ENCODE peak calls at places on chromosomes 6 and 20, in ten cellular contexts. One of them, this sample, is unnamed.

GRCh38 chr20:64111841-64112641 is 4.7 kb upstream of the NPBWR2 start:
- DNase-seq in ovary: no peak
- DNase-seq in neural progenitor cell: no peak
- DNase-seq in psoas muscle: no peak
- DNase-seq in H9: no peak
- DNase-seq in HL-60: peak
- DNase-seq in keratinocyte: no peak
- DNase-seq in PC-3: no peak
- DNase-seq in HCT116: no peak
- DNase-seq in GM23338: peak
- DNase-seq in this sample: no peak

GRCh38 chr6:37783831-37784584 is 35.5 kb upstream of the ZFAND3 start:
- DNase-seq in keratinocyte: no peak
- DNase-seq in HCT116: no peak
- DNase-seq in GM23338: peak
- DNase-seq in psoas muscle: peak
- DNase-seq in ovary: peak
- DNase-seq in HL-60: no peak
- DNase-seq in PC-3: no peak
- DNase-seq in neural progenitor cell: peak
- DNase-seq in H9: no peak
- DNase-seq in this sample: peak

GRCh38 chr6:129662406-129662766 is 47.6 kb downstream of the ARHGAP18 start:
- DNase-seq in ovary: no peak
- DNase-seq in HL-60: no peak
- DNase-seq in HCT116: no peak
- DNase-seq in psoas muscle: no peak
- DNase-seq in keratinocyte: no peak
- DNase-seq in neural progenitor cell: no peak
- DNase-seq in H9: no peak
- DNase-seq in GM23338: no peak
- DNase-seq in PC-3: no peak
- DNase-seq in this sample: no peak

GRCh38 chr20:57653910-57654309 is 33.7 kb upstream of the ZBP1 start:
- DNase-seq in ovary: peak
- DNase-seq in GM23338: no peak
- DNase-seq in HL-60: no peak
- DNase-seq in keratinocyte: no peak
- DNase-seq in psoas muscle: no peak
- DNase-seq in HCT116: no peak
- DNase-seq in neural progenitor cell: no peak
- DNase-seq in PC-3: peak
- DNase-seq in H9: no peak
- DNase-seq in this sample: no peak

GRCh38 chr6:129590408-129591022 is 119.5 kb downstream of the ARHGAP18 start:
- DNase-seq in keratinocyte: no peak
- DNase-seq in PC-3: peak
- DNase-seq in HCT116: no peak
- DNase-seq in GM23338: no peak
- DNase-seq in neural progenitor cell: no peak
- DNase-seq in HL-60: no peak
- DNase-seq in psoas muscle: no peak
- DNase-seq in H9: no peak
- DNase-seq in ovary: no peak
- DNase-seq in this sample: no peak

GRCh38 chr20:58670097-58670496 is 19.0 kb downstream of the STX16 start:
- DNase-seq in psoas muscle: no peak
- DNase-seq in HL-60: no peak
- DNase-seq in keratinocyte: no peak
- DNase-seq in neural progenitor cell: no peak
- DNase-seq in PC-3: no peak
- DNase-seq in GM23338: no peak
- DNase-seq in HCT116: no peak
- DNase-seq in H9: no peak
- DNase-seq in ovary: no peak
- DNase-seq in this sample: no peak

GRCh38 chr6:155519339-155519738 is 63.7 kb upstream of the NOX3 start:
- DNase-seq in HL-60: no peak
- DNase-seq in neural progenitor cell: no peak
- DNase-seq in keratinocyte: no peak
- DNase-seq in psoas muscle: no peak
- DNase-seq in ovary: no peak
- DNase-seq in GM23338: no peak
- DNase-seq in PC-3: no peak
- DNase-seq in HCT116: no peak
- DNase-seq in H9: no peak
- DNase-seq in this sample: no peak

GRCh38 chr6:35919827-35920751 is 809 bp downstream of the SRPK1 start:
- DNase-seq in H9: peak
- DNase-seq in neural progenitor cell: peak
- DNase-seq in ovary: peak
- DNase-seq in HL-60: peak
- DNase-seq in psoas muscle: peak
- DNase-seq in keratinocyte: no peak
- DNase-seq in GM23338: peak
- DNase-seq in PC-3: peak
- DNase-seq in HCT116: no peak
- DNase-seq in this sample: peak

GRCh38 chr6:143027058-143027457 is 33.6 kb upstream of the AIG1 start:
- DNase-seq in keratinocyte: no peak
- DNase-seq in ovary: peak
- DNase-seq in neural progenitor cell: peak
- DNase-seq in PC-3: peak
- DNase-seq in GM23338: peak
- DNase-seq in HCT116: peak
- DNase-seq in psoas muscle: peak
- DNase-seq in H9: peak
- DNase-seq in HL-60: no peak
- DNase-seq in this sample: no peak

GRCh38 chr20:44354979-44355502 is 458 bp upstream of the HNF4A start:
- DNase-seq in GM23338: no peak
- DNase-seq in HCT116: peak
- DNase-seq in PC-3: no peak
- DNase-seq in ovary: no peak
- DNase-seq in psoas muscle: no peak
- DNase-seq in HL-60: no peak
- DNase-seq in keratinocyte: no peak
- DNase-seq in neural progenitor cell: no peak
- DNase-seq in H9: no peak
- DNase-seq in this sample: no peak

GRCh38 chr20:17580905-17581304 is 11.0 kb downstream of the DSTN start:
- DNase-seq in ovary: no peak
- DNase-seq in neural progenitor cell: no peak
- DNase-seq in HL-60: no peak
- DNase-seq in HCT116: no peak
- DNase-seq in H9: no peak
- DNase-seq in keratinocyte: no peak
- DNase-seq in PC-3: no peak
- DNase-seq in GM23338: no peak
- DNase-seq in psoas muscle: no peak
- DNase-seq in this sample: no peak

GRCh38 chr6:69816569-69816968 is 19.8 kb upstream of the LMBRD1 start:
- DNase-seq in ovary: no peak
- DNase-seq in neural progenitor cell: no peak
- DNase-seq in H9: no peak
- DNase-seq in psoas muscle: no peak
- DNase-seq in GM23338: peak
- DNase-seq in HL-60: no peak
- DNase-seq in keratinocyte: no peak
- DNase-seq in HCT116: no peak
- DNase-seq in PC-3: no peak
- DNase-seq in this sample: no peak

GRCh38 chr6:3228791-3229565 is 1.5 kb upstream of the TUBB2B start:
- DNase-seq in PC-3: no peak
- DNase-seq in psoas muscle: no peak
- DNase-seq in HCT116: no peak
- DNase-seq in ovary: peak
- DNase-seq in HL-60: no peak
- DNase-seq in neural progenitor cell: peak
- DNase-seq in keratinocyte: no peak
- DNase-seq in GM23338: peak
- DNase-seq in H9: peak
- DNase-seq in this sample: no peak

GRCh38 chr20:44008806-44009678 is 94.4 kb downstream of the TOX2 start:
- DNase-seq in keratinocyte: no peak
- DNase-seq in H9: no peak
- DNase-seq in ovary: no peak
- DNase-seq in HL-60: no peak
- DNase-seq in HCT116: no peak
- DNase-seq in psoas muscle: no peak
- DNase-seq in PC-3: peak
- DNase-seq in neural progenitor cell: no peak
- DNase-seq in GM23338: no peak
- DNase-seq in this sample: no peak

GRCh38 chr20:689348-689747 is 13.7 kb upstream of the SCRT2 start:
- DNase-seq in ovary: no peak
- DNase-seq in HCT116: no peak
- DNase-seq in PC-3: no peak
- DNase-seq in HL-60: no peak
- DNase-seq in H9: no peak
- DNase-seq in keratinocyte: no peak
- DNase-seq in GM23338: no peak
- DNase-seq in neural progenitor cell: no peak
- DNase-seq in psoas muscle: no peak
- DNase-seq in this sample: no peak
- H3K27ac ChIP-seq in ovary: no peak
- H3K27ac ChIP-seq in HCT116: no peak
- H3K27ac ChIP-seq in PC-3: no peak
- H3K27ac ChIP-seq in HL-60: no peak
- H3K27ac ChIP-seq in H9: no peak
- H3K27ac ChIP-seq in keratinocyte: no peak
- H3K27ac ChIP-seq in GM23338: no peak
- H3K27ac ChIP-seq in neural progenitor cell: no peak
- H3K27ac ChIP-seq in psoas muscle: no peak
- H3K27ac ChIP-seq in this sample: no peak

GRCh38 chr6:7134999-7135735 is 27.4 kb downstream of the RREB1 start:
- DNase-seq in HCT116: no peak
- DNase-seq in neural progenitor cell: peak
- DNase-seq in keratinocyte: no peak
- DNase-seq in HL-60: no peak
- DNase-seq in ovary: no peak
- DNase-seq in PC-3: no peak
- DNase-seq in GM23338: no peak
- DNase-seq in H9: no peak
- DNase-seq in psoas muscle: no peak
- DNase-seq in this sample: no peak
- H3K27ac ChIP-seq in HCT116: no peak
- H3K27ac ChIP-seq in neural progenitor cell: no peak
- H3K27ac ChIP-seq in keratinocyte: no peak
- H3K27ac ChIP-seq in HL-60: peak
- H3K27ac ChIP-seq in ovary: no peak
- H3K27ac ChIP-seq in PC-3: no peak
- H3K27ac ChIP-seq in GM23338: no peak
- H3K27ac ChIP-seq in H9: no peak
- H3K27ac ChIP-seq in psoas muscle: peak
- H3K27ac ChIP-seq in this sample: no peak

GRCh38 chr6:30555428-30556005 is 772 bp downstream of the GNL1 start:
- DNase-seq in keratinocyte: no peak
- DNase-seq in GM23338: peak
- DNase-seq in PC-3: no peak
- DNase-seq in HCT116: no peak
- DNase-seq in ovary: peak
- DNase-seq in H9: peak
- DNase-seq in psoas muscle: peak
- DNase-seq in neural progenitor cell: peak
- DNase-seq in HL-60: no peak
- DNase-seq in this sample: peak

GRCh38 chr6:30556714-30556963 is 350 bp upstream of the GNL1 start:
- DNase-seq in neural progenitor cell: peak
- DNase-seq in GM23338: peak
- DNase-seq in psoas muscle: no peak
- DNase-seq in HL-60: peak
- DNase-seq in keratinocyte: no peak
- DNase-seq in H9: peak
- DNase-seq in HCT116: peak
- DNase-seq in PC-3: no peak
- DNase-seq in ovary: no peak
- DNase-seq in this sample: peak

GRCh38 chr6:30554404-30554803 is 1.9 kb downstream of the GNL1 start:
- DNase-seq in keratinocyte: no peak
- DNase-seq in psoas muscle: no peak
- DNase-seq in neural progenitor cell: no peak
- DNase-seq in HL-60: no peak
- DNase-seq in PC-3: no peak
- DNase-seq in H9: no peak
- DNase-seq in ovary: no peak
- DNase-seq in HCT116: no peak
- DNase-seq in GM23338: no peak
- DNase-seq in this sample: no peak

GRCh38 chr6:30556006-30556713 is at the start of gene GNL1:
- DNase-seq in HL-60: peak
- DNase-seq in ovary: peak
- DNase-seq in neural progenitor cell: peak
- DNase-seq in keratinocyte: peak
- DNase-seq in psoas muscle: peak
- DNase-seq in H9: peak
- DNase-seq in PC-3: peak
- DNase-seq in GM23338: peak
- DNase-seq in HCT116: peak
- DNase-seq in this sample: peak

GRCh38 chr6:30554962-30555361 is 1.3 kb downstream of the GNL1 start:
- DNase-seq in H9: no peak
- DNase-seq in keratinocyte: no peak
- DNase-seq in HCT116: no peak
- DNase-seq in psoas muscle: no peak
- DNase-seq in GM23338: no peak
- DNase-seq in neural progenitor cell: no peak
- DNase-seq in HL-60: no peak
- DNase-seq in ovary: no peak
- DNase-seq in PC-3: no peak
- DNase-seq in this sample: no peak
- H3K27ac ChIP-seq in H9: no peak
- H3K27ac ChIP-seq in keratinocyte: peak
- H3K27ac ChIP-seq in HCT116: peak
- H3K27ac ChIP-seq in psoas muscle: peak
- H3K27ac ChIP-seq in GM23338: no peak
- H3K27ac ChIP-seq in neural progenitor cell: no peak
- H3K27ac ChIP-seq in HL-60: no peak
- H3K27ac ChIP-seq in ovary: peak
- H3K27ac ChIP-seq in PC-3: no peak
- H3K27ac ChIP-seq in this sample: peak

DNA sequence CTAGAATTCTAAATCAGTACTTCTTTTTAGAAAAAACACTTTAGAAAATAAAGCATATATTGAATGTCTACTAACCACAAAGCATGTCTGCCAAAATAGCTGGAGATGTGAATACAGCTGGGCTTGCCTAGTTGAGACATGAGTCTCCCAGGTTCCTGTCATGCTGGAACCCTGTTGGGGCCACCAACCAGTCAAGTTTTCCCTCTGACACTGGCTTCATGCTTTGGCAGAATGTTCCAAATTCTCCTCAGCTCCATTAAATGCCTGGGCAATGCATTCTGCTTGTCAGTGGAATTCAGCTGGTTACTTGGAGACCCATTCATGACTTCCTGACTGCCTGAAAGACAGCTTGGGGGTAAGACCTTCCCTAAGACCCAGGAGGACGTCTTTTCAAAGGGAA is 87.2 kb downstream of the PRND start:
- DNase-seq in HL-60: peak
- DNase-seq in PC-3: no peak
- DNase-seq in H9: no peak
- DNase-seq in psoas muscle: no peak
- DNase-seq in ovary: no peak
- DNase-seq in GM23338: no peak
- DNase-seq in neural progenitor cell: no peak
- DNase-seq in keratinocyte: no peak
- DNase-seq in HCT116: no peak
- DNase-seq in this sample: no peak
- H3K27ac ChIP-seq in HL-60: peak
- H3K27ac ChIP-seq in PC-3: no peak
- H3K27ac ChIP-seq in H9: no peak
- H3K27ac ChIP-seq in psoas muscle: no peak
- H3K27ac ChIP-seq in ovary: no peak
- H3K27ac ChIP-seq in GM23338: no peak
- H3K27ac ChIP-seq in neural progenitor cell: no peak
- H3K27ac ChIP-seq in keratinocyte: no peak
- H3K27ac ChIP-seq in HCT116: no peak
- H3K27ac ChIP-seq in this sample: peak